ENCODE peak calls at places on chromosomes 13 and 19, in eight cellular contexts. Z is C1 segment of cervical spinal cord; O is spleen; J is GM23338; V is activated CD4-positive, alpha-beta memory T cell treated with anti-CD3 and anti-CD28 coated beads, Interleukin-2, amount 10 ng/mL, durations not matched to agents 7 days and 5 days; S is activated T-cell treated with anti-CD3 and anti-CD28 coated beads for 1 hour; N is activated CD8-positive, alpha-beta memory T cell treated with anti-CD3 and anti-CD28 coated beads, Interleukin-2, amount 50 U/mL, for 4 hours; A is MCF 10A. T is an unnamed sample.

GRCh38 chr19:16382775-16383543 is 58.3 kb downstream of the KLF2 start:
- DNase-seq in Z (peak; percentile 73), A (peak; percentile 72), V (peak; percentile 87), O (peak; percentile 93), N (peak; percentile 82), J (peak; percentile 91), S (peak; percentile 76), T (peak; percentile 60)

GRCh38 chr13:49020940-49021548 is 45.3 kb downstream of the FNDC3A start:
- DNase-seq in J (peak; percentile 69), N (no peak), S (no peak), A (peak; percentile 46), V (no peak), Z (no peak), O (no peak), T (no peak)

GRCh38 chr19:8988204-8988603 is 22.0 kb downstream of the MUC16 start:
- DNase-seq in S (peak; percentile 17), J (peak; percentile 78), O (peak; percentile 19), Z (no peak), V (peak; percentile 25), A (no peak), N (no peak), T (no peak)

GRCh38 chr19:56712609-56713008 is 41.1 kb upstream of the ZNF835 start:
- DNase-seq in O (no peak), N (no peak), Z (peak; percentile 10), J (no peak), V (no peak), A (no peak), S (no peak), T (no peak)

GRCh38 chr19:34669305-34669704 is 7.7 kb downstream of the SCGB2B2 start:
- DNase-seq in V (no peak), S (no peak), N (no peak), A (no peak), J (no peak), Z (no peak), O (no peak), T (no peak)

GRCh38 chr19:13154911-13155471 is 4.8 kb downstream of the IER2 start:
- DNase-seq in J (peak; percentile 97), S (peak; percentile 73), A (peak; percentile 69), O (peak; percentile 91), N (peak; percentile 78), V (peak; percentile 81), Z (no peak), T (no peak)

GRCh38 chr19:7004313-7004931 is 16.8 kb downstream of the MBD3L2B start:
- DNase-seq in A (peak; percentile 52), V (no peak), N (no peak), O (no peak), S (no peak), Z (no peak), J (peak; percentile 75), T (no peak)

GRCh38 chr19:54473071-54473941 is at the start of gene CDC42EP5:
- DNase-seq in Z (peak; percentile 8), V (no peak), N (no peak), O (peak; percentile 73), S (no peak), J (peak; percentile 46), A (no peak), T (no peak)

GRCh38 chr19:43574424-43575155 is 737 bp downstream of the XRCC1 start:
- DNase-seq in O (no peak), S (no peak), A (peak; percentile 43), Z (no peak), V (no peak), N (no peak), J (no peak), T (no peak)

GRCh38 chr13:79663420-79663819 is 182.5 kb downstream of the NDFIP2 start:
- DNase-seq in V (no peak), S (no peak), O (no peak), N (no peak), A (no peak), Z (no peak), J (no peak), T (no peak)

GRCh38 chr19:5093953-5094718 is 125.2 kb downstream of the KDM4B start:
- DNase-seq in A (no peak), Z (no peak), N (no peak), O (no peak), J (no peak), S (no peak), V (no peak), T (peak; percentile 74)

GRCh38 chr19:30073152-30074000 is 131.3 kb downstream of the URI1 start:
- DNase-seq in A (no peak), O (peak; percentile 47), N (no peak), S (no peak), J (peak; percentile 21), V (no peak), Z (no peak), T (no peak)

GRCh38 chr13:66430266-66430665 is 799.9 kb downstream of the PCDH9 start:
- DNase-seq in J (no peak), V (no peak), S (no peak), O (no peak), Z (no peak), A (no peak), N (no peak), T (no peak)

GRCh38 chr19:38617764-38618589 is at the start of gene MAP4K1:
- DNase-seq in S (peak; percentile 58), V (peak; percentile 83), A (peak; percentile 13), O (peak; percentile 98), J (peak; percentile 19), N (peak; percentile 59), Z (peak; percentile 28), T (no peak)

GRCh38 chr19:11377237-11377636 is 2.8 kb downstream of the SWSAP1 start:
- DNase-seq in V (peak; percentile 51), J (peak; percentile 27), A (peak; percentile 90), S (no peak), O (no peak), Z (no peak), N (no peak), T (no peak)

GRCh38 chr19:13935765-13936486 is 2.3 kb downstream of the PODNL1 start:
- DNase-seq in S (no peak), V (no peak), Z (no peak), A (no peak), O (no peak), N (no peak), J (peak; percentile 81), T (no peak)

GRCh38 chr19:46621191-46622117 is 3.4 kb downstream of the PTGIR start:
- DNase-seq in N (no peak), J (peak; percentile 62), S (no peak), Z (no peak), A (no peak), O (no peak), V (no peak), T (no peak)

GRCh38 chr13:29479716-29480492 is 115.6 kb downstream of the SLC7A1 start:
- DNase-seq in V (no peak), N (no peak), Z (no peak), O (peak; percentile 77), A (no peak), S (no peak), J (peak; percentile 20), T (peak; percentile 48)

GRCh38 chr13:30796132-30796832 is 60.9 kb downstream of the ALOX5AP start:
- DNase-seq in O (no peak), V (peak; percentile 33), J (no peak), Z (no peak), A (peak; percentile 77), N (no peak), S (no peak), T (no peak)

GRCh38 chr13:73025212-73026012 is 33.4 kb upstream of the KLF5 start:
- DNase-seq in J (no peak), O (no peak), V (no peak), Z (no peak), S (no peak), N (no peak), A (peak; percentile 32), T (no peak)

GRCh38 chr13:42071667-42072419 is 23.4 kb downstream of the DGKH start:
- DNase-seq in V (no peak), A (no peak), J (no peak), N (no peak), S (no peak), Z (no peak), O (no peak), T (no peak)

GRCh38 chr13:78595458-78595818 is 7.9 kb downstream of the POU4F1 start:
- DNase-seq in S (no peak), A (no peak), O (no peak), N (no peak), J (peak; percentile 67), Z (no peak), V (no peak), T (no peak)

GRCh38 chr13:35573639-35574038 is 97.2 kb upstream of the MAB21L1 start:
- DNase-seq in N (no peak), S (no peak), Z (no peak), J (peak; percentile 24), V (no peak), A (no peak), O (no peak), T (no peak)

GRCh38 chr19:51777570-51778460 is 16.8 kb downstream of the FPR2 start:
- DNase-seq in V (peak; percentile 24), N (peak; percentile 22), Z (peak; percentile 26), J (peak; percentile 93), A (peak; percentile 91), S (peak; percentile 16), O (peak; percentile 84), T (peak; percentile 29)

GRCh38 chr13:33218020-33218419 is 67.5 kb downstream of the STARD13 start:
- DNase-seq in A (peak; percentile 62), V (no peak), Z (no peak), S (no peak), J (peak; percentile 44), N (no peak), O (no peak), T (no peak)

GRCh38 chr19:18440421-18440877 is 2.5 kb upstream of the ISYNA1 start:
- DNase-seq in O (peak; percentile 79), A (peak; percentile 31), V (no peak), J (peak; percentile 69), S (no peak), N (no peak), Z (no peak), T (no peak)

GRCh38 chr13:47303626-47304025 is 406.8 kb upstream of the HTR2A start:
- DNase-seq in J (no peak), N (no peak), Z (no peak), V (no peak), S (no peak), O (no peak), A (no peak), T (no peak)

GRCh38 chr13:102580552-102581169 is 16.1 kb upstream of the TPP2 start:
- DNase-seq in S (no peak), A (peak; percentile 74), Z (no peak), O (no peak), J (peak; percentile 86), N (no peak), V (peak; percentile 24), T (peak; percentile 74)

GRCh38 chr13:22961835-22962537 is 218.8 kb upstream of the SGCG start:
- DNase-seq in Z (no peak), O (no peak), J (no peak), A (no peak), V (no peak), N (no peak), S (no peak), T (no peak)

GRCh38 chr13:98429977-98430785 is 146.7 kb downstream of the STK24 start:
- DNase-seq in J (no peak), A (no peak), Z (no peak), O (no peak), N (no peak), S (no peak), V (no peak), T (no peak)

GRCh38 chr13:50326746-50327145 is 311.5 kb downstream of the KCNRG start:
- DNase-seq in Z (no peak), J (no peak), S (no peak), V (no peak), A (no peak), N (no peak), O (no peak), T (no peak)

GRCh38 chr13:27120811-27121210 is 50.8 kb downstream of the USP12 start:
- DNase-seq in N (no peak), J (no peak), O (no peak), V (no peak), S (no peak), A (no peak), Z (no peak), T (no peak)

GRCh38 chr19:8194528-8195275 is 14.5 kb upstream of the CERS4 start:
- DNase-seq in A (no peak), V (peak; percentile 82), J (no peak), N (peak; percentile 32), S (peak; percentile 23), Z (no peak), O (peak; percentile 92), T (no peak)

GRCh38 chr13:46775385-46776065 is 21.4 kb downstream of the ESD start:
- DNase-seq in S (no peak), Z (no peak), V (no peak), O (no peak), J (no peak), N (no peak), A (no peak), T (no peak)

T was measured in SHP77 treated with DMSO at 0.1 percent for 48 hours.